ENCODE peak calls at places on chromosome 11, in seven cellular contexts. Y is stimulated activated naive CD4-positive, alpha-beta T cell; L is myocyte; M is RKO; I is GM03348; R is heart left ventricle; H is neuronal stem cell. V is an unnamed sample.

GRCh38 chr11:118622376-118623290 is 15.2 kb downstream of the PHLDB1 start:
- DNase-seq in Y (no peak), L (peak), M (peak), I (peak), R (peak), H (no peak), V (peak)

GRCh38 chr11:1297576-1298473 is 11.6 kb downstream of the TOLLIP start:
- DNase-seq in Y (no peak), L (peak), M (no peak), I (no peak), R (peak), H (no peak), V (peak)

GRCh38 chr11:64878223-64878493 is 263 bp downstream of the EHD1 start:
- DNase-seq in Y (no peak), L (no peak), M (no peak), I (no peak), R (no peak), H (no peak), V (no peak)

GRCh38 chr11:117191680-117192400 is 7.3 kb upstream of the TAGLN start:
- DNase-seq in Y (no peak), L (no peak), M (no peak), I (no peak), R (peak), H (no peak), V (no peak)

GRCh38 chr11:79082920-79083319 is 357.9 kb downstream of the TENM4 start:
- DNase-seq in Y (no peak), L (no peak), M (no peak), I (no peak), R (no peak), H (peak), V (no peak)

GRCh38 chr11:92324890-92325289 is 100.3 kb downstream of the FAT3 start:
- DNase-seq in Y (no peak), L (no peak), M (no peak), I (no peak), R (no peak), H (no peak), V (no peak)

GRCh38 chr11:117456027-117456720 is 128.5 kb downstream of the CEP164 start:
- DNase-seq in Y (no peak), L (no peak), M (no peak), I (no peak), R (no peak), H (no peak), V (no peak)

GRCh38 chr11:19666951-19667350 is 45.7 kb upstream of the NAV2 start:
- DNase-seq in Y (no peak), L (no peak), M (no peak), I (no peak), R (no peak), H (no peak), V (no peak)

GRCh38 chr11:17169876-17170275 is 37.9 kb downstream of the PIK3C2A start:
- DNase-seq in Y (no peak), L (no peak), M (no peak), I (no peak), R (no peak), H (no peak), V (no peak)

GRCh38 chr11:63362196-63362829 is 7.3 kb upstream of the SLC22A9 start:
- DNase-seq in Y (no peak), L (no peak), M (no peak), I (no peak), R (no peak), H (no peak), V (no peak)

GRCh38 chr11:26946209-26946828 is 47.6 kb upstream of the FIBIN start:
- DNase-seq in Y (no peak), L (no peak), M (peak), I (peak), R (no peak), H (no peak), V (no peak)

V was measured in left ventricle myocardium superior.